ENCODE peak calls at places on chromosomes 3 and 15, in nine cellular contexts. T is neural progenitor cell; H is CD8-positive, alpha-beta T cell; E is uterus; A is psoas muscle; U is trophoblast cell; S is cardiac muscle cell; F is naive thymus-derived CD4-positive, alpha-beta T cell; M is kidney. B is an unnamed sample.

GRCh38 chr15:83733206-83733605 is 79.3 kb downstream of the ADAMTSL3 start:
- DNase-seq in U (no peak), F (no peak), E (no peak), S (peak), A (no peak), H (no peak), M (no peak), T (no peak), B (no peak)

GRCh38 chr3:177005718-177006405 is 191.4 kb downstream of the TBL1XR1 start:
- DNase-seq in S (no peak), E (no peak), U (no peak), T (no peak), H (no peak), M (no peak), A (no peak), F (no peak), B (no peak)

GRCh38 chr3:80233576-80233975 is 465.8 kb upstream of the ROBO1 start:
- DNase-seq in H (no peak), T (no peak), A (no peak), E (no peak), U (no peak), S (no peak), M (no peak), F (no peak), B (no peak)

GRCh38 chr3:195147649-195148121 is 123.3 kb downstream of the XXYLT1 start:
- DNase-seq in T (no peak), H (no peak), S (peak), A (peak), E (peak), M (no peak), U (no peak), F (no peak), B (no peak)

GRCh38 chr3:107666853-107667252 is 144.1 kb downstream of the BBX start:
- DNase-seq in E (no peak), S (no peak), T (no peak), M (no peak), A (no peak), U (peak), F (no peak), H (no peak), B (no peak)

GRCh38 chr3:136916200-136916599 is 41.6 kb upstream of the IL20RB start:
- DNase-seq in E (no peak), F (no peak), U (no peak), H (no peak), S (no peak), A (no peak), M (no peak), T (no peak), B (no peak)

GRCh38 chr15:42107483-42107882 is 13.1 kb upstream of the PLA2G4D start:
- DNase-seq in H (no peak), E (no peak), F (no peak), A (no peak), S (no peak), T (no peak), M (no peak), U (no peak), B (no peak)

GRCh38 chr3:158097571-158098553 is 8.4 kb downstream of the SHOX2 start:
- DNase-seq in E (no peak), S (peak), T (peak), H (peak), U (peak), M (peak), A (peak), F (peak), B (peak)

GRCh38 chr15:68278345-68279217 is 1.0 kb downstream of the FEM1B start:
- DNase-seq in H (no peak), A (no peak), F (peak), E (peak), U (peak), M (no peak), S (peak), T (no peak), B (peak)

GRCh38 chr3:128282392-128283196 is 129.3 kb downstream of the EEFSEC start:
- DNase-seq in E (peak), S (peak), M (peak), A (peak), U (no peak), T (no peak), H (no peak), F (no peak), B (no peak)

GRCh38 chr3:125058959-125059358 is 3.2 kb upstream of the HEG1 start:
- DNase-seq in U (no peak), H (no peak), A (no peak), S (no peak), M (no peak), T (no peak), F (no peak), E (no peak), B (no peak)

GRCh38 chr3:27758083-27758482 is 36.0 kb upstream of the EOMES start:
- DNase-seq in M (no peak), T (no peak), F (no peak), E (no peak), U (peak), S (peak), H (no peak), A (no peak), B (no peak)

GRCh38 chr3:149764302-149764701 is 12.0 kb upstream of the COMMD2 start:
- DNase-seq in M (no peak), A (no peak), E (no peak), U (no peak), H (no peak), T (no peak), F (no peak), S (no peak), B (no peak)

GRCh38 chr3:119589087-119589773 is 8.5 kb upstream of the PLA1A start:
- DNase-seq in S (no peak), H (no peak), U (peak), F (no peak), E (no peak), A (no peak), M (no peak), T (peak), B (no peak)

GRCh38 chr3:14543446-14543845 is 3.3 kb upstream of the GRIP2 start:
- DNase-seq in T (no peak), E (no peak), H (no peak), F (no peak), M (peak), U (no peak), A (peak), S (no peak), B (no peak)

GRCh38 chr3:122621112-122621511 is 43.7 kb downstream of the PARP15 start:
- DNase-seq in A (no peak), S (no peak), U (no peak), T (no peak), H (no peak), F (no peak), M (no peak), E (no peak), B (no peak)

GRCh38 chr3:16936233-16936632 is 51.5 kb downstream of the PLCL2 start:
- DNase-seq in M (no peak), T (no peak), A (no peak), U (no peak), S (no peak), E (no peak), H (no peak), F (peak), B (peak)

GRCh38 chr15:48785195-48785594 is 25.7 kb downstream of the CEP152 start:
- DNase-seq in M (no peak), U (no peak), H (no peak), A (peak), S (no peak), T (no peak), F (no peak), E (no peak), B (no peak)

GRCh38 chr3:126749547-126749875 is 45.5 kb downstream of the CHCHD6 start:
- DNase-seq in H (no peak), M (no peak), A (no peak), T (no peak), U (no peak), F (no peak), E (no peak), S (no peak), B (no peak)

GRCh38 chr15:90479656-90480055 is 50.1 kb upstream of the CRTC3 start:
- DNase-seq in E (no peak), H (no peak), F (no peak), U (peak), T (no peak), M (no peak), A (no peak), S (peak), B (no peak)

GRCh38 chr15:59249816-59250215 is 43.2 kb downstream of the LDHAL6B start:
- DNase-seq in M (no peak), T (no peak), A (no peak), H (no peak), U (no peak), F (no peak), S (no peak), E (no peak), B (no peak)

GRCh38 chr3:119257654-119258410 is 17.2 kb upstream of the B4GALT4 start:
- DNase-seq in S (peak), E (no peak), A (no peak), M (no peak), T (no peak), F (no peak), H (no peak), U (peak), B (peak)

GRCh38 chr3:77042892-77043291 is 3.0 kb downstream of the ROBO2 start:
- DNase-seq in E (no peak), T (peak), M (no peak), F (no peak), U (no peak), H (no peak), S (no peak), A (no peak), B (no peak)

GRCh38 chr3:87167634-87168456 is 59.3 kb upstream of the CHMP2B start:
- DNase-seq in A (no peak), H (no peak), F (no peak), E (no peak), U (peak), T (peak), M (no peak), S (peak), B (peak)

GRCh38 chr3:112405845-112406244 is 72.9 kb downstream of the CD200 start:
- DNase-seq in H (no peak), S (no peak), F (no peak), U (no peak), A (no peak), T (no peak), E (no peak), M (no peak), B (no peak)

DNA sequence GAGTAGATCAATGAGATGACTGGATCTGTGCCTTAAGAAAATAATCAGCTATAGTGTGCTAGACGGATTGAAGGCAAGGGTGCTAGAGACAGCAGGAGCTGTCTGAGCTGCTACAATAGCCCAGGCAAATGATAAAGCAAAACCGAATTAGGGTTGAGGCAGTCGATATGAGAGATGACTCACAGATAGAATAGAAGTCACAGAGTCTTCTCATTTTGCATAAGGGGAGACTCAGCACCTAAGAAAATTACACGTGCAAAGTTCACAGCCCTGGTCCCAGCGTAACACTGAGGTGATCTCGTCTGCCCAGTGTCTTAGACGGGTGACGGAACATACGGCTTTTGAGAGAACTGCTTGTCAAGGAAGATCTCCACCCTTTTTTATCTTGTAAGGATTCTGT is 11.6 kb downstream of the LPP start:
- DNase-seq in H (no peak), M (no peak), S (no peak), F (no peak), U (no peak), T (no peak), A (no peak), E (no peak), B (peak)
- H3K27ac ChIP-seq in H (no peak), M (no peak), S (no peak), F (no peak), U (no peak), T (no peak), A (peak), E (peak), B (no peak)

DNA sequence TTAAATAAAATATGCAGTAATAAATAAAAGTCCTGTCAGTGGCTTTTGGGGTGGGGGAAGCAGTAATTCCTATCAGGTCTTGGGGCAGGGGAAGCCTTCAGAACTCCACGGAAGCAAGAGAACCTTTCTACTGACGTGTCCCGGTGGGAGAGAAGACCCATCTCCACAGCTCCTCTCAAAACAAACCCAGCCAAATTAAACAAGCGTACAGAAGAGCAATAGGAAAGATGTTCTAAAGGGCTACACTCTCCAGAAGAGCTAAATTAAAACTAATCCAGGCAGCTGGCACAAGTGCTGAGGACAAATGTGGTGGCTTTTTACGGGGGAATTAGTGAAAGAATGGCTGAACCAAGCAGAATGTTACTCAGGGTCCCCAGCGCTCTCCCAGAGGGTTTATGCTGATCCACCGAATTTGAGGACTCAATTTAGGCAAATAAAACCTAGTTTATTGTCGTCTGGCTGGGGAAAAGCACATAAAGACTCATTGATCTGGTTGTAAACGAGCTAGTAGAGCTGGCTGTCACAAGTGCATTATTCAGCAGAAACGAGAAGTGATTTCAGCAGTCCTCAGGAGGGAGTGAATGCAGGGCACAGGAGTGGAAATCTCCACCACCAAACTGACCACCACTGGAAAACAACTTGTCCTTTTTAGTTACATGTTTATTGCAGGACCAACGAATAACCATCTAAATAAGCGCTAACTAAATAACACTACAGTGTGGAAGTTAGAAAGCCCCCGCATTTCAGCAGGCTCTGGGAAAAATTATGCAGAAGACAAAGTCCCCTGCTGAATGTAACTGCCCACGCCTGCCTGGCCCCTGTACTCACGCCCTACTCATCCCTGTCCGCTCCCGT is 13.5 kb downstream of the BFSP2 start:
- DNase-seq in F (no peak), M (no peak), U (peak), S (peak), H (no peak), A (no peak), E (peak), T (peak), B (no peak)
- H3K27ac ChIP-seq in F (no peak), M (no peak), U (peak), S (no peak), H (no peak), A (no peak), E (peak), T (peak), B (no peak)

GRCh38 chr3:131306242-131306641 is 75.3 kb upstream of the NUDT16 start:
- DNase-seq in E (no peak), T (no peak), U (no peak), S (no peak), A (no peak), F (no peak), M (no peak), H (no peak), B (no peak)
- H3K27ac ChIP-seq in E (no peak), T (no peak), U (no peak), S (no peak), A (no peak), F (no peak), M (no peak), H (no peak), B (no peak)

GRCh38 chr3:130576571-130577266 is 59.7 kb downstream of the COL6A6 start:
- DNase-seq in E (no peak), U (peak), H (no peak), F (no peak), S (peak), A (no peak), T (no peak), M (no peak), B (no peak)
- H3K27ac ChIP-seq in E (no peak), U (no peak), H (no peak), F (no peak), S (no peak), A (no peak), T (no peak), M (no peak), B (no peak)

DNA sequence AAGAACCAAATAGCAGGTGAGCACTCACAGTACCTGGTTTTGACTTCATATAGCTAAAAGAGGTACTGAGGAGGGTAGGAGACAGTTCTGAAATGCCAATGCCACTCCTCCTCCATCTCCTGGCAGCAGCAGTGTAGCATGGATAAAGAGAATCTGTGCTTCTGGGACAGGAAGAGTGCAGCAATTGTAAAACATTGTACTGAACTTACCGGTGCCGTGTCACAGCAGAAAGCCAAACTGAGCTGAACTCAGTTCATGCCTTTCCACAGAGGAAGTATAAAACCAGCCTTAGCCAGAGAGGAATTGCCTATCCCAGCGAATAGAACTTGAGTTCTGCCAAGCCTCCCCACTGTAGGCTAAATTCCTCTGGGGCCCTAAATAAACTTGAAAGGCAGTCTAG is 148.9 kb downstream of the SLC9A9 start:
- DNase-seq in A (no peak), U (no peak), E (no peak), M (no peak), F (no peak), S (no peak), T (no peak), H (no peak), B (no peak)
- H3K27ac ChIP-seq in A (no peak), U (no peak), E (no peak), M (no peak), F (no peak), S (no peak), T (no peak), H (no peak), B (no peak)

GRCh38 chr3:294096-294495 is 97.5 kb downstream of the CHL1 start:
- DNase-seq in A (no peak), E (no peak), F (no peak), M (no peak), U (no peak), S (no peak), T (no peak), H (no peak), B (no peak)
- H3K27ac ChIP-seq in A (no peak), E (no peak), F (no peak), M (no peak), U (no peak), S (no peak), T (no peak), H (no peak), B (no peak)

GRCh38 chr3:52140792-52141191 is 13.4 kb downstream of the POC1A start:
- DNase-seq in T (no peak), H (no peak), A (peak), S (no peak), F (no peak), U (no peak), M (no peak), E (no peak), B (no peak)

GRCh38 chr3:52141751-52142150 is 12.5 kb downstream of the POC1A start:
- DNase-seq in U (no peak), T (no peak), A (no peak), E (no peak), M (no peak), H (no peak), F (no peak), S (no peak), B (no peak)

GRCh38 chr3:52137311-52137710 is 16.9 kb downstream of the POC1A start:
- DNase-seq in U (no peak), E (no peak), F (no peak), A (peak), H (no peak), T (no peak), S (no peak), M (peak), B (no peak)

GRCh38 chr3:52143156-52143555 is 11.1 kb downstream of the POC1A start:
- DNase-seq in M (no peak), U (no peak), H (no peak), E (no peak), S (no peak), T (no peak), F (no peak), A (peak), B (no peak)

DNA sequence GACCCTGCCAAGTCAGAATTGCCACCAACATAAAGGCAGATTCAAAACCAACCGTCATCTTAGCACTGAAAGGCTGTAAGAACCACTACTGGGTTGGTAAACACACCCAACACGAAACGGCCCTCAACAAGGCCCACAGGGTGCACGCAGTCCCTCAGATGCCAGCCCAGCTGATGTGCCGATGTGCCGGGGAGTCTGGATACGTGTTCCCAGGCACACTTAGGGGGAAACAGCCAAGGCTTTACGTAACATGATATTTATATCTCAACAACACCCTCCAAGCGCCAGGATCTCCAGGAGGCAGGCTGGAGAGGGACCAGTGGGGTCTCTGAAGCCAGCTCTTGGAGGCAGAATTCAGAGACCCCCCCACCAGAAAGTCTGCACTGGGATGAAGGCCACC is 14.2 kb downstream of the POC1A start:
- DNase-seq in A (peak), F (no peak), M (no peak), H (no peak), U (no peak), S (no peak), E (no peak), T (no peak), B (no peak)
- H3K27ac ChIP-seq in A (peak), F (no peak), M (no peak), H (no peak), U (no peak), S (no peak), E (no peak), T (no peak), B (no peak)

GRCh38 chr3:5232570-5232969 is 45.1 kb downstream of the EDEM1 start:
- DNase-seq in H (no peak), M (no peak), S (no peak), E (no peak), U (no peak), A (no peak), F (no peak), T (peak), B (no peak)

GRCh38 chr3:5229414-5229813 is 41.9 kb downstream of the EDEM1 start:
- DNase-seq in T (no peak), A (no peak), U (no peak), M (no peak), H (no peak), F (no peak), E (no peak), S (no peak), B (no peak)

GRCh38 chr3:5231536-5231935 is 44.0 kb downstream of the EDEM1 start:
- DNase-seq in S (no peak), U (no peak), T (no peak), M (no peak), F (no peak), H (no peak), A (no peak), E (no peak), B (no peak)

GRCh38 chr3:5233026-5233425 is 45.5 kb downstream of the EDEM1 start:
- DNase-seq in H (no peak), F (no peak), E (no peak), U (peak), S (no peak), M (no peak), T (no peak), A (no peak), B (no peak)

DNA sequence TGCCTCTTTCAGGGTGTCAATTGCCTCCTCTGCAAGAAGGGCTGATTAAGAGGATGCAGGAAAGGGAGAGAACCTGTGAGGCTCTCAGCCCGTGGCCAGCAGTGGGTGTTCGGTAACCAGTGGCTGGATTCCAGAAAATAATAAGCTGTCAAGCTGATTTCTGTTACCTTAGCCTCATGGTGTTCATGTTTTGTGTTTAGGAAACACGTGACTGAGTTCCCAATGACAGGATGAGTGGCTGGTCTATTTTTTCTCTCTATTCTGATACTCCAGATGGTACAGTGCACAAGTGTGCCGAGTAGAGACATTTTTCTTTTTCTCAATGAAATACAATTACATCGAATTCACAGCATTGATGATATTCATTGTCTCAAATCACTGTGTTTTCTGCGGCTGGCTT is 43.6 kb downstream of the EDEM1 start:
- DNase-seq in T (no peak), U (no peak), E (no peak), H (no peak), A (no peak), M (no peak), S (no peak), F (no peak), B (no peak)
- H3K27ac ChIP-seq in T (no peak), U (no peak), E (no peak), H (no peak), A (no peak), M (no peak), S (no peak), F (no peak), B (no peak)

GRCh38 chr15:98807262-98807661 is 158.9 kb downstream of the IGF1R start:
- DNase-seq in T (no peak), M (no peak), S (peak), E (no peak), H (no peak), A (no peak), F (no peak), U (peak), B (no peak)
- H3K27ac ChIP-seq in T (no peak), M (no peak), S (peak), E (no peak), H (no peak), A (no peak), F (no peak), U (no peak), B (no peak)